ENCODE peak calls at places on chromosomes 12 and 14, in eight cellular contexts. S is cardiac muscle cell, X is K562, G is OCI-LY7, I is tibial nerve, F is AG09309, E is nephron progenitor cell, A is choroid plexus epithelial cell. Q is an unnamed sample.

GRCh38 chr14:79016828-79017505 is 846.8 kb downstream of the NRXN3 start:
- DNase-seq in S (peak; percentile 79), X (no peak), G (no peak), I (no peak), F (peak; percentile 62), E (no peak), A (peak; percentile 95), Q (no peak)

GRCh38 chr14:35244542-35244941 is 47.6 kb upstream of the PSMA6 start:
- DNase-seq in S (no peak), X (no peak), G (no peak), I (no peak), F (no peak), E (no peak), A (no peak), Q (no peak)

GRCh38 chr12:5549011-5549410 is 117.1 kb downstream of the NTF3 start:
- DNase-seq in S (no peak), X (no peak), G (no peak), I (no peak), F (no peak), E (no peak), A (no peak), Q (no peak)

GRCh38 chr14:85948163-85948562 is 418.2 kb downstream of the FLRT2 start:
- DNase-seq in S (no peak), X (no peak), G (no peak), I (no peak), F (no peak), E (no peak), A (no peak), Q (no peak)

GRCh38 chr12:104182621-104183378 is 32.8 kb upstream of the TXNRD1 start:
- DNase-seq in S (peak; percentile 57), X (no peak), G (no peak), I (no peak), F (no peak), E (no peak), A (peak; percentile 65), Q (no peak)

GRCh38 chr12:50981319-50982239 is 29.2 kb downstream of the HIGD1C start:
- DNase-seq in S (no peak), X (peak; percentile 17), G (no peak), I (no peak), F (no peak), E (no peak), A (no peak), Q (no peak)

GRCh38 chr12:120684523-120684932 is 2.4 kb upstream of the MLEC start:
- DNase-seq in S (peak; percentile 27), X (no peak), G (no peak), I (no peak), F (peak; percentile 18), E (no peak), A (peak; percentile 43), Q (no peak)

GRCh38 chr12:20212658-20213387 is 155.5 kb upstream of the PDE3A start:
- DNase-seq in S (peak; percentile 100), X (no peak), G (no peak), I (peak; percentile 89), F (peak; percentile 99), E (peak; percentile 12), A (peak; percentile 99), Q (peak; percentile 46)

GRCh38 chr14:81165188-81165587 is 55.6 kb downstream of the GTF2A1 start:
- DNase-seq in S (peak; percentile 33), X (no peak), G (peak; percentile 8), I (no peak), F (no peak), E (no peak), A (no peak), Q (no peak)

GRCh38 chr14:81161749-81162148 is 59.0 kb downstream of the GTF2A1 start:
- DNase-seq in S (no peak), X (no peak), G (no peak), I (no peak), F (no peak), E (no peak), A (no peak), Q (no peak)

GRCh38 chr14:81166126-81166525 is 54.6 kb downstream of the GTF2A1 start:
- DNase-seq in S (no peak), X (no peak), G (no peak), I (no peak), F (no peak), E (no peak), A (no peak), Q (no peak)

GRCh38 chr14:81162941-81163340 is 57.8 kb downstream of the GTF2A1 start:
- DNase-seq in S (no peak), X (peak; percentile 75), G (peak; percentile 12), I (no peak), F (no peak), E (no peak), A (no peak), Q (no peak)

DNA sequence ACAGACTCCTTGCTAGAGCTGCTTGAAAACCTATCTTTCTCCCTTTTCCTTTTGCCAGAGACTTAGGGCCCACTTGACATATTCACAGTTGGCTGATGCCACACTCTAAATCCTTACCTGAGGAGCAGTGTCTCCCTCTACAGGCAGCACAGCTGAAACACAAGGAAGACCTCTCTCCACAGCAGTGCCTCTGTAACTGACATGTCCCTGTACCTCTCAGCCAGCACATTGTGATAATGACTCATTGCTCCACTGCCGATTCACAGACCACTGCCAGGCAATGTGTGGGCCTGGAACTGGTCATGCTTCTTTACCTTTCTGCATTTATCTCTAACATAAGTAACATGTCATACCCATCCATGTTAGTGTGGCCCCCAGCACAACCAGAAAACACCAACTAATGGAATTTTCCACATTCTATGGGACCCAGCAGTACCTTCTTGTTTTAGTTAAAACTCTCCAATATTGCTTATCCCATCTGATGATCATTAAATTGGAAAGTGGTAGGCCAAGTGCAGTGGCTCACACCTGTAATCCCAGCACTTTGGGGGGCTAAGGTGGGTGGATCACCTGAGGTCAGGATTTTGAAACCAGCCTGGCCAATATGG is 56.5 kb downstream of the GTF2A1 start:
- DNase-seq in S (peak; percentile 73), X (peak; percentile 82), G (peak; percentile 75), I (peak; percentile 59), F (peak; percentile 41), E (peak; percentile 60), A (peak; percentile 86), Q (peak; percentile 63)
- TF ChIP-seq CTCF in S (peak; percentile 67), X (peak; percentile 75), G (peak; percentile 83), I (peak; percentile 22), F (peak; percentile 79), E (peak; percentile 73), A (peak; percentile 87), Q (peak; percentile 59)

DNA sequence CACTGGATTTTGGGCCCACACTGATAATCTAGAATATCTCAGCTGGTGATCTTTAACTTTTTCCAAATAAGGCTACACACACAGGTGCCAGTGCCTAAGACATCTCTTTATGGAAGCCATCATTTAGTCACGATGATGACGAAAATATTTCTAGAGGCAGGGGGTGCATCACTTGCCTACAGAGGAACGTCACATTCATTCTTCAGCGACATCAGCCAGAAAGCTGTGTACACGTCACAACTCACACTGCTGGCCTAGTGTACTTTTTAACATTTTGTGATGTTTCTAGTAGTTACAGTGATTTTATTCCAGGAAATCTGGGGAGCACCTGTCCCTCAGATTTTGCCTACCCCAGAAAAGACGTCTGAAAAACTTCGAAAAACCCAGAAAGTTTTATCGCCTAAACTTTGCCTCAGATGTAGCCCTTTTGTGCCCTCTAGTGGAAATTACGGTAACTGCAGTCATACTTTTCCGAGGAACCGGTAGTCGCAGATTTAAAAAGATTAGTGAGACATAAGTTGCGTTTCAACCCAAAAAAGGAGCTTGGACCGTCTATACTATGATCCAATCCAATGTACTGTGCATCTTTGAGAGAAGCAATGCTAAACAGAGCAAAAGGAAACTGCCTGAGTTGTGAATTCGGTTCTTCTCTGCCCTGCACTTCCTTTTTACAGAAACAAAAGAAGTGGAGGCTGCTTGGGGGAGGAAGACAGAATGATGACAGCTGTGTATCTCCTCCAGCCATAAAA is 64.3 kb upstream of the STON2 start:
- DNase-seq in S (peak; percentile 66), X (peak; percentile 74), G (peak; percentile 81), I (peak; percentile 94), F (peak; percentile 14), E (peak; percentile 63), A (peak; percentile 75), Q (no peak)
- TF ChIP-seq CTCF in S (peak; percentile 86), X (peak; percentile 78), G (peak; percentile 99), I (peak; percentile 90), F (peak; percentile 79), E (peak; percentile 84), A (peak; percentile 84), Q (peak; percentile 96)

GRCh38 chr12:124415064-124415463 is 120.2 kb downstream of the RFLNA start:
- DNase-seq in S (no peak), X (no peak), G (no peak), I (no peak), F (no peak), E (no peak), A (no peak), Q (no peak)
- TF ChIP-seq CTCF in S (no peak), X (no peak), G (no peak), I (no peak), F (no peak), E (no peak), A (no peak), Q (no peak)

GRCh38 chr14:68462683-68463082 is 330.2 kb downstream of the ZFP36L1 start:
- DNase-seq in S (no peak), X (no peak), G (no peak), I (no peak), F (no peak), E (no peak), A (peak; percentile 53), Q (no peak)
- TF ChIP-seq CTCF in S (peak; percentile 25), X (no peak), G (no peak), I (no peak), F (peak; percentile 17), E (no peak), A (peak; percentile 50), Q (no peak)

GRCh38 chr14:21039585-21040369 is 2.4 kb upstream of the RNASE7 start:
- DNase-seq in S (peak; percentile 86), X (peak; percentile 73), G (peak; percentile 47), I (peak; percentile 57), F (no peak), E (peak; percentile 30), A (peak; percentile 88), Q (no peak)
- TF ChIP-seq CTCF in S (peak; percentile 73), X (peak; percentile 62), G (peak; percentile 76), I (peak; percentile 56), F (peak; percentile 64), E (peak; percentile 48), A (peak; percentile 86), Q (no peak)

DNA sequence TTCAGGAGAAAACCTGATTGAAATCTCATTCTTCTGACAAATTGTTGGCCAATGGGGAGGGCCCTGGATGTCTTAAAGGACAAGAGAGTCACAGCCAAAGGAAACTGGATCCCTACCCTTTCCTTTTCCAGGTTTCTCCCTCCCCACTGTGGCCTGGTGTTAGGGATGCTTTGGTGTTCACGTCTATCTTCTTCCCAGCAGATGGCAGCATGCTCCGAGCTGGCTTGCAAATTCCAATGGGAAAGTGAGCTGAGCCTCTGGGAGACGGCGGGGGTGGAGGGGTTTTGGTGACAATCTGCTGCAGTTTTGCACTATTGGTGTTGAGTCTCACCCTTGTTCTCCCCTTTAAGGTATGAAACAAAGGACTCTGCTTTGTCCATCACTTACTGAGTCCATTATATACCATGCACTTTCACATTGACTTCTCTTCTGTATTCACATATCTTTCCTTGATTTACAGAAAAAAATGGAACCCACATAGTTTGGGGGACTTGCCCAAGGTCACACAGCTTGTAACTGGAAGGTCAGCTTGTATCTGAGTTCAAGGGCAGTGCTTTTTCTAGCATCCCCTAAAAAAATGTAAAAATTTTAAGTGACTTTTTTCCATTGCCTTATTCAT is 39.3 kb downstream of the CCDC177 start:
- DNase-seq in S (peak; percentile 76), X (peak; percentile 28), G (no peak), I (peak; percentile 16), F (peak; percentile 8), E (peak; percentile 67), A (peak; percentile 67), Q (peak; percentile 71)
- TF ChIP-seq CTCF in S (peak; percentile 83), X (peak; percentile 56), G (peak; percentile 70), I (peak; percentile 30), F (peak; percentile 83), E (peak; percentile 55), A (peak; percentile 90), Q (peak; percentile 33)